ENCODE peak calls at places on chromosomes 12 and 14, in seven cellular contexts. E is activated naive CD4-positive, alpha-beta T cell; C is ELF-1; M is CD8-positive, alpha-beta memory T cell; L is stimulated activated effector memory CD8-positive, alpha-beta T cell treated with anti-CD3 and anti-CD28 coated beads, Interleukin-12 subunit alpha, Interleukin-12 subunit beta, amount 100 ng/mL, for 72 hours; J is central memory CD4-positive, alpha-beta T cell; P is GM23338. N is an unnamed sample.

GRCh38 chr14:74258705-74259035 is 19.4 kb downstream of the VSX2 start:
- DNase-seq in E (no peak), C (no peak), M (no peak), L (no peak), J (no peak), P (peak; percentile 63), N (no peak)

GRCh38 chr14:61662437-61663311 is 32.6 kb upstream of the HIF1A start:
- DNase-seq in E (no peak), C (peak; percentile 56), M (peak; percentile 4), L (peak; percentile 86), J (peak; percentile 65), P (peak; percentile 36), N (no peak)

GRCh38 chr12:115500872-115501271 is 776.6 kb downstream of the MED13L start:
- DNase-seq in E (no peak), C (no peak), M (no peak), L (no peak), J (no peak), P (no peak), N (no peak)

GRCh38 chr12:96120359-96121100 is 73.6 kb upstream of the ELK3 start:
- DNase-seq in E (no peak), C (peak; percentile 45), M (no peak), L (no peak), J (no peak), P (peak; percentile 30), N (peak; percentile 51)

GRCh38 chr12:77190022-77190421 is 124.7 kb upstream of the E2F7 start:
- DNase-seq in E (no peak), C (no peak), M (no peak), L (no peak), J (no peak), P (no peak), N (no peak)

GRCh38 chr14:24866067-24866466 is 183.9 kb downstream of the STXBP6 start:
- DNase-seq in E (no peak), C (no peak), M (no peak), L (no peak), J (no peak), P (no peak), N (no peak)

GRCh38 chr12:96368233-96368632 is 32.0 kb downstream of the CDK17 start:
- DNase-seq in E (no peak), C (no peak), M (no peak), L (no peak), J (no peak), P (no peak), N (no peak)

GRCh38 chr12:100533326-100533725 is 40.2 kb upstream of the GAS2L3 start:
- DNase-seq in E (no peak), C (no peak), M (no peak), L (no peak), J (no peak), P (no peak), N (no peak)

GRCh38 chr14:21039059-21039422 is 3.1 kb upstream of the RNASE7 start:
- DNase-seq in E (no peak), C (peak; percentile 79), M (no peak), L (no peak), J (no peak), P (peak; percentile 80), N (peak; percentile 77)

GRCh38 chr12:68521848-68522502 is 88.7 kb upstream of the RAP1B start:
- DNase-seq in E (no peak), C (no peak), M (no peak), L (no peak), J (no peak), P (no peak), N (no peak)

GRCh38 chr14:77014004-77014604 is 14.4 kb downstream of the IRF2BPL start:
- DNase-seq in E (no peak), C (peak; percentile 92), M (no peak), L (no peak), J (no peak), P (peak; percentile 43), N (no peak)

GRCh38 chr12:115632323-115632722 is 645.2 kb downstream of the MED13L start:
- DNase-seq in E (no peak), C (no peak), M (no peak), L (no peak), J (no peak), P (peak; percentile 42), N (no peak)

GRCh38 chr14:101705733-101706508 is 55.6 kb upstream of the PPP2R5C start:
- DNase-seq in E (peak; percentile 59), C (peak; percentile 91), M (peak; percentile 57), L (peak; percentile 80), J (peak; percentile 69), P (peak; percentile 68), N (peak; percentile 77)

GRCh38 chr12:121580959-121581680 is at the start of gene KDM2B:
- DNase-seq in E (peak; percentile 29), C (peak; percentile 79), M (no peak), L (no peak), J (peak; percentile 19), P (peak; percentile 73), N (peak; percentile 65)

GRCh38 chr12:48717252-48717695 is 767 bp upstream of the CCNT1 start:
- DNase-seq in E (no peak), C (peak; percentile 27), M (no peak), L (no peak), J (no peak), P (peak; percentile 19), N (no peak)

GRCh38 chr12:26612203-26612602 is 220.8 kb downstream of the ITPR2 start:
- DNase-seq in E (no peak), C (no peak), M (no peak), L (no peak), J (no peak), P (no peak), N (no peak)

GRCh38 chr12:166425-167091 is 47.4 kb downstream of the SLC6A12 start:
- DNase-seq in E (no peak), C (no peak), M (no peak), L (no peak), J (no peak), P (no peak), N (no peak)

GRCh38 chr12:59268295-59268809 is 327.5 kb upstream of the SLC16A7 start:
- DNase-seq in E (no peak), C (peak; percentile 53), M (no peak), L (no peak), J (no peak), P (no peak), N (no peak)

GRCh38 chr12:92947589-92948215 is 18.6 kb upstream of the EEA1 start:
- DNase-seq in E (no peak), C (no peak), M (no peak), L (no peak), J (no peak), P (no peak), N (no peak)

GRCh38 chr12:100163416-100164152 is 20.9 kb upstream of the BLTP3B start:
- DNase-seq in E (peak; percentile 57), C (peak; percentile 95), M (peak; percentile 51), L (peak; percentile 74), J (peak; percentile 56), P (peak; percentile 95), N (peak; percentile 96)

GRCh38 chr14:86990396-86990795 is 1002.6 kb downstream of the GALC start:
- DNase-seq in E (no peak), C (no peak), M (no peak), L (no peak), J (no peak), P (no peak), N (no peak)

GRCh38 chr12:1912580-1913376 is 5.7 kb downstream of the CACNA2D4 start:
- DNase-seq in E (no peak), C (peak; percentile 48), M (no peak), L (peak; percentile 26), J (no peak), P (no peak), N (peak; percentile 36)

GRCh38 chr14:90405101-90405500 is 8.3 kb downstream of the CALM1 start:
- DNase-seq in E (no peak), C (no peak), M (no peak), L (no peak), J (no peak), P (no peak), N (no peak)

GRCh38 chr12:20792971-20793370 is 17.5 kb upstream of the SLCO1B3 start:
- DNase-seq in E (no peak), C (no peak), M (no peak), L (no peak), J (no peak), P (peak; percentile 1), N (no peak)

GRCh38 chr12:69258655-69259054 is 19.3 kb downstream of the CPSF6 start:
- DNase-seq in E (no peak), C (no peak), M (no peak), L (no peak), J (no peak), P (no peak), N (no peak)

GRCh38 chr12:48003226-48004038 is 844 bp downstream of the COL2A1 start:
- DNase-seq in E (no peak), C (peak; percentile 41), M (no peak), L (peak; percentile 63), J (no peak), P (peak; percentile 64), N (peak; percentile 49)

GRCh38 chr12:123427036-123427769 is 9.3 kb downstream of the RILPL2 start:
- DNase-seq in E (no peak), C (no peak), M (peak; percentile 33), L (peak; percentile 66), J (peak; percentile 74), P (no peak), N (no peak)

GRCh38 chr14:68691031-68691864 is 101.6 kb downstream of the ZFP36L1 start:
- DNase-seq in E (no peak), C (peak; percentile 86), M (no peak), L (no peak), J (no peak), P (peak; percentile 61), N (peak; percentile 68)

GRCh38 chr14:51138353-51139103 is 43.6 kb upstream of the TRIM9 start:
- DNase-seq in E (no peak), C (no peak), M (no peak), L (no peak), J (no peak), P (peak; percentile 37), N (no peak)

GRCh38 chr14:76168531-76168930 is 16.8 kb downstream of the GPATCH2L start:
- DNase-seq in E (no peak), C (no peak), M (no peak), L (no peak), J (no peak), P (no peak), N (no peak)

GRCh38 chr12:50224026-50224692 is 57.0 kb upstream of the CERS5 start:
- DNase-seq in E (peak; percentile 6), C (peak; percentile 58), M (no peak), L (no peak), J (peak; percentile 51), P (peak; percentile 26), N (peak; percentile 49)

N was measured in H9.